ENCODE peak calls at places on chromosomes 7 and 10, in four cellular contexts. A is endothelial cell of umbilical vein, X is thoracic aorta, F is fibroblast of lung. R is an unnamed sample.

GRCh38 chr7:134662166-134662870 is 15.7 kb downstream of the BPGM start:
- DNase-seq in A (peak; percentile 78), X (no peak), F (peak; percentile 44), R (no peak)

GRCh38 chr7:4109481-4110110 is 572.5 kb upstream of the FOXK1 start:
- DNase-seq in A (no peak), X (no peak), F (no peak), R (no peak)

GRCh38 chr10:23088609-23089008 is 6.8 kb upstream of the MSRB2 start:
- DNase-seq in A (peak; percentile 21), X (no peak), F (no peak), R (no peak)

GRCh38 chr7:20064181-20064970 is 152.8 kb downstream of the MACC1 start:
- DNase-seq in A (no peak), X (no peak), F (peak; percentile 95), R (no peak)

GRCh38 chr10:74923556-74923955 is 97.2 kb downstream of the KAT6B start:
- DNase-seq in A (peak; percentile 29), X (no peak), F (no peak), R (no peak)

GRCh38 chr7:7201583-7202374 is 19.4 kb downstream of the C1GALT1 start:
- DNase-seq in A (no peak), X (no peak), F (no peak), R (no peak)

GRCh38 chr10:129707406-129708388 is 240.7 kb downstream of the MGMT start:
- DNase-seq in A (peak; percentile 27), X (no peak), F (peak; percentile 52), R (no peak)

GRCh38 chr10:79404690-79405131 is 40.7 kb downstream of the ZCCHC24 start:
- DNase-seq in A (no peak), X (no peak), F (no peak), R (no peak)

GRCh38 chr10:7245505-7245904 is 165.3 kb downstream of the SFMBT2 start:
- DNase-seq in A (no peak), X (no peak), F (no peak), R (no peak)

GRCh38 chr10:21243748-21244257 is 281.7 kb downstream of the SKIDA1 start:
- DNase-seq in A (no peak), X (no peak), F (no peak), R (no peak)

GRCh38 chr10:14004536-14004935 is 326.2 kb downstream of the FRMD4A start:
- DNase-seq in A (no peak), X (no peak), F (no peak), R (no peak)

GRCh38 chr10:12592967-12593366 is 243.6 kb downstream of the CAMK1D start:
- DNase-seq in A (no peak), X (no peak), F (peak; percentile 11), R (no peak)

GRCh38 chr7:82044497-82045080 is 274.7 kb upstream of the HGF start:
- DNase-seq in A (peak; percentile 67), X (no peak), F (peak; percentile 41), R (no peak)

GRCh38 chr10:98340261-98340675 is 72.3 kb upstream of the LOXL4 start:
- DNase-seq in A (no peak), X (no peak), F (peak; percentile 68), R (no peak)

GRCh38 chr10:35005868-35006267 is 84.3 kb downstream of the CUL2 start:
- DNase-seq in A (peak; percentile 16), X (no peak), F (peak; percentile 99), R (no peak)

GRCh38 chr10:43125881-43126731 is 12.1 kb upstream of the CSGALNACT2 start:
- DNase-seq in A (no peak), X (no peak), F (no peak), R (peak; percentile 84)

GRCh38 chr10:71285180-71285545 is 33.9 kb upstream of the SLC29A3 start:
- DNase-seq in A (peak; percentile 36), X (no peak), F (peak; percentile 16), R (no peak)

DNA sequence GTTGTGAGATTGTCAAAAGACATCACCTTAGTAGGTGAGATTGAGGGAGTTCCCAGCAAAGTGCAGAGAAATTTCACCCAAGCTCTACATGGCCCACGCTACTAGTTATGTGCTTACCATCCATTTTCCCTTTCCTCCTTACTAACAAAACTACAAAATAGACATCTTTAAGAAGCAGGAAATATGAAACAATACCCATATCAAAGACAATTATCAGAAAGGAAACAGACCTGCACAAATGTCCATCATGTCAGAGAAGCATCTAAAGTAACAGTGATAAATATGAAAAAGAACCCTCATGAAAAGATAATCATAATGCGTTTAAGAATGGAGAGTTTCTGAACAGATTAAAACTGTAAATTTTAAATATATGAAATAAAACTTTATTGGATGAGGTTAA is 28.2 kb downstream of the GIMAP4 start:
- DNase-seq in A (peak; percentile 68), X (no peak), F (no peak), R (no peak)
- H3K27ac ChIP-seq in A (no peak overlapping the region), X (no peak overlapping the region), F (no peak overlapping the region), R (no peak overlapping the region)

GRCh38 chr7:103093429-103093828 is 18.5 kb downstream of the ARMC10 start:
- DNase-seq in A (no peak), X (no peak), F (no peak), R (no peak)
- TF ChIP-seq CTCF in A (no peak), X (no peak), F (no peak), R (no peak)

GRCh38 chr7:107661865-107662379 is 1.3 kb downstream of the SLC26A4 start:
- DNase-seq in A (no peak), X (no peak), F (no peak), R (no peak)
- H3K27me3 ChIP-seq in A (peaks cover 29% of the 10 kb centered on the region), X (no peaks in the 10 kb centered on the region), F (peaks cover 3% of the 10 kb centered on the region), R (no peaks in the 10 kb centered on the region)

DNA sequence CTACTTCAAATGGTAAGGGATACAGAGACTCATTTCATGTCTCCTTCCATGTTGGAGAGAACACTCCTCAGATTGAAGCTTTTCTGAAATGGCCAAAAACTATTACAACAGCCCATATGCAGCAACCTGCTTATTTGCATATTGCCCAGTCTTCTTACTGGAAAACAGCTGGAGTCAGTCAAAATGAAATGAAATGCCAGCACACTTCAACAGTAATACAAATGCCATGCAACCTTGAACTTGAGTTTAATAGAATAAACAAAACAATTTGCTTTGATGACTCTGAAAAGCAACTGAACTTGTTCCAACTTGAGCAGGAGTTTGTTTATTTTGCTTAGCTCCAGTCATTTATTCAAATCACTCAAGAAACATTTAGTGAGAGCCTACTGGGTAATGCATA is 49.8 kb downstream of the NRCAM start:
- DNase-seq in A (no peak), X (no peak), F (peak; percentile 62), R (no peak)
- H3K27ac ChIP-seq in A (no peak overlapping the region), X (no peak overlapping the region), F (no peak overlapping the region), R (no peak overlapping the region)

DNA sequence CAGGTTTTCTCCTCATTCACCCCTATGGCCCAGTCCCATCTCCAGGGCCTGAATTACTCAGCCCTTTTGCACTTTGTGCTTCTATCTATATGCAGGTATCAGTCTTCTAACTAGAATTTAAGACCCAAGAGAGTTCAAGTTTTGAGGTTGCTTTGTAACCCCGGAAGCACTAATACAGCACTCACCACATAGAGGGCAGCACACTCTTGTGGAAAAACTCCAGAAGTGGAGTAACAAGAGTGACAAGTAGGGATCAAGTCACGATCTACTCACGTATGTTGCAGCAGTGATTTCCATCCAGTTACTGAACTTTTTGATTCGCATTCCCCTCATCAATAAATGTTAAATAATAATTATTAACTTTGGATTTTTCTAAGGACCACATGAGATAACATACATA is 151.0 kb downstream of the CHCHD3 start:
- DNase-seq in A (peak; percentile 32), X (no peak), F (no peak), R (no peak)
- TF ChIP-seq CTCF in A (no peak), X (no peak), F (peak; percentile 41), R (no peak)

GRCh38 chr10:128064615-128065580 is 61.3 kb downstream of the MKI67 start:
- DNase-seq in A (no peak), X (peak; percentile 43), F (peak; percentile 93), R (no peak)
- H3K27me3 ChIP-seq in A (no peaks in the 10 kb centered on the region), X (no peaks in the 10 kb centered on the region), F (no peaks in the 10 kb centered on the region), R (no peaks in the 10 kb centered on the region)

GRCh38 chr7:28280516-28280915 is 99.9 kb upstream of the JAZF1 start:
- DNase-seq in A (no peak), X (no peak), F (no peak), R (no peak)
- H3K27ac ChIP-seq in A (no peak overlapping the region), X (no peak overlapping the region), F (no peak overlapping the region), R (no peak overlapping the region)

GRCh38 chr10:133027480-133027879 is 60.2 kb upstream of the ADGRA1 start:
- DNase-seq in A (no peak), X (no peak), F (no peak), R (no peak)

GRCh38 chr10:133026726-133027395 is 60.9 kb upstream of the ADGRA1 start:
- DNase-seq in A (no peak), X (no peak), F (no peak), R (no peak)

GRCh38 chr10:133030126-133030525 is 57.6 kb upstream of the ADGRA1 start:
- DNase-seq in A (no peak), X (no peak), F (no peak), R (no peak)

GRCh38 chr10:133028956-133029355 is 58.8 kb upstream of the ADGRA1 start:
- DNase-seq in A (no peak), X (no peak), F (no peak), R (no peak)

GRCh38 chr10:133028158-133028557 is 59.6 kb upstream of the ADGRA1 start:
- DNase-seq in A (no peak), X (no peak), F (no peak), R (no peak)
- TF ChIP-seq CTCF in A (no peak), X (no peak), F (no peak), R (no peak)

R was measured in vagina.